ENCODE peak calls at places on chromosomes 13 and 19, in seven cellular contexts. One of them, this sample, is unnamed.

GRCh38 chr19:49458567-49458903 is 5.5 kb downstream of the ALDH16A1 start:
- DNase-seq in OCI-LY7: no peak
- DNase-seq in aorta: no peak
- DNase-seq in A549: no peak
- DNase-seq in CD8-positive, alpha-beta T cell: no peak
- DNase-seq in heart right ventricle: no peak
- DNase-seq in effector memory CD4-positive, alpha-beta T cell: no peak
- DNase-seq in this sample: no peak

GRCh38 chr19:29841559-29842367 is 30.0 kb downstream of the CCNE1 start:
- DNase-seq in OCI-LY7: peak; percentile 42
- DNase-seq in aorta: peak; percentile 27
- DNase-seq in A549: peak; percentile 87
- DNase-seq in CD8-positive, alpha-beta T cell: no peak
- DNase-seq in heart right ventricle: no peak
- DNase-seq in effector memory CD4-positive, alpha-beta T cell: no peak
- DNase-seq in this sample: peak; percentile 24

GRCh38 chr19:13747098-13747453 is 17.2 kb upstream of the MRI1 start:
- DNase-seq in OCI-LY7: no peak
- DNase-seq in aorta: no peak
- DNase-seq in A549: no peak
- DNase-seq in CD8-positive, alpha-beta T cell: no peak
- DNase-seq in heart right ventricle: no peak
- DNase-seq in effector memory CD4-positive, alpha-beta T cell: no peak
- DNase-seq in this sample: no peak

GRCh38 chr13:23180711-23181110 is at the start of gene SGCG:
- DNase-seq in OCI-LY7: no peak
- DNase-seq in aorta: no peak
- DNase-seq in A549: no peak
- DNase-seq in CD8-positive, alpha-beta T cell: no peak
- DNase-seq in heart right ventricle: no peak
- DNase-seq in effector memory CD4-positive, alpha-beta T cell: no peak
- DNase-seq in this sample: no peak

GRCh38 chr13:98916403-98916802 is 61.5 kb downstream of the DOCK9 start:
- DNase-seq in OCI-LY7: no peak
- DNase-seq in aorta: no peak
- DNase-seq in A549: no peak
- DNase-seq in CD8-positive, alpha-beta T cell: no peak
- DNase-seq in heart right ventricle: no peak
- DNase-seq in effector memory CD4-positive, alpha-beta T cell: no peak
- DNase-seq in this sample: no peak

GRCh38 chr19:32910094-32910493 is 40.5 kb upstream of the SLC7A9 start:
- DNase-seq in OCI-LY7: no peak
- DNase-seq in aorta: no peak
- DNase-seq in A549: no peak
- DNase-seq in CD8-positive, alpha-beta T cell: no peak
- DNase-seq in heart right ventricle: no peak
- DNase-seq in effector memory CD4-positive, alpha-beta T cell: no peak
- DNase-seq in this sample: no peak

GRCh38 chr19:6677924-6678689 is 8.1 kb upstream of the TNFSF14 start:
- DNase-seq in OCI-LY7: no peak
- DNase-seq in aorta: peak; percentile 78
- DNase-seq in A549: no peak
- DNase-seq in CD8-positive, alpha-beta T cell: no peak
- DNase-seq in heart right ventricle: peak; percentile 33
- DNase-seq in effector memory CD4-positive, alpha-beta T cell: peak; percentile 19
- DNase-seq in this sample: peak; percentile 39

GRCh38 chr19:17863520-17864182 is 3.9 kb downstream of the RPL18A start:
- DNase-seq in OCI-LY7: no peak
- DNase-seq in aorta: no peak
- DNase-seq in A549: no peak
- DNase-seq in CD8-positive, alpha-beta T cell: no peak
- DNase-seq in heart right ventricle: no peak
- DNase-seq in effector memory CD4-positive, alpha-beta T cell: no peak
- DNase-seq in this sample: no peak

GRCh38 chr13:21901772-21902708 is 231.2 kb downstream of the FGF9 start:
- DNase-seq in OCI-LY7: no peak
- DNase-seq in aorta: no peak
- DNase-seq in A549: no peak
- DNase-seq in CD8-positive, alpha-beta T cell: no peak
- DNase-seq in heart right ventricle: no peak
- DNase-seq in effector memory CD4-positive, alpha-beta T cell: no peak
- DNase-seq in this sample: no peak

GRCh38 chr19:47549341-47549768 is 23.6 kb downstream of the ZNF541 start:
- DNase-seq in OCI-LY7: no peak
- DNase-seq in aorta: no peak
- DNase-seq in A549: no peak
- DNase-seq in CD8-positive, alpha-beta T cell: no peak
- DNase-seq in heart right ventricle: no peak
- DNase-seq in effector memory CD4-positive, alpha-beta T cell: no peak
- DNase-seq in this sample: no peak

GRCh38 chr19:10339380-10339960 is at the start of gene ICAM3:
- DNase-seq in OCI-LY7: peak; percentile 82
- DNase-seq in aorta: peak; percentile 73
- DNase-seq in A549: no peak
- DNase-seq in CD8-positive, alpha-beta T cell: peak; percentile 59
- DNase-seq in heart right ventricle: no peak
- DNase-seq in effector memory CD4-positive, alpha-beta T cell: no peak
- DNase-seq in this sample: peak; percentile 61

GRCh38 chr13:98890186-98890585 is 87.7 kb downstream of the DOCK9 start:
- DNase-seq in OCI-LY7: no peak
- DNase-seq in aorta: no peak
- DNase-seq in A549: no peak
- DNase-seq in CD8-positive, alpha-beta T cell: no peak
- DNase-seq in heart right ventricle: no peak
- DNase-seq in effector memory CD4-positive, alpha-beta T cell: no peak
- DNase-seq in this sample: no peak

GRCh38 chr19:48615145-48616040 is 517 bp upstream of the FAM83E start:
- DNase-seq in OCI-LY7: no peak
- DNase-seq in aorta: no peak
- DNase-seq in A549: no peak
- DNase-seq in CD8-positive, alpha-beta T cell: no peak
- DNase-seq in heart right ventricle: no peak
- DNase-seq in effector memory CD4-positive, alpha-beta T cell: no peak
- DNase-seq in this sample: no peak

GRCh38 chr19:56403261-56403660 is 871 bp upstream of the ZNF583 start:
- DNase-seq in OCI-LY7: no peak
- DNase-seq in aorta: no peak
- DNase-seq in A549: no peak
- DNase-seq in CD8-positive, alpha-beta T cell: no peak
- DNase-seq in heart right ventricle: no peak
- DNase-seq in effector memory CD4-positive, alpha-beta T cell: no peak
- DNase-seq in this sample: no peak

GRCh38 chr13:114066956-114067355 is 65.5 kb downstream of the RASA3 start:
- DNase-seq in OCI-LY7: no peak
- DNase-seq in aorta: no peak
- DNase-seq in A549: no peak
- DNase-seq in CD8-positive, alpha-beta T cell: no peak
- DNase-seq in heart right ventricle: no peak
- DNase-seq in effector memory CD4-positive, alpha-beta T cell: no peak
- DNase-seq in this sample: no peak

GRCh38 chr13:114065926-114066774 is 66.3 kb downstream of the RASA3 start:
- DNase-seq in OCI-LY7: no peak
- DNase-seq in aorta: no peak
- DNase-seq in A549: no peak
- DNase-seq in CD8-positive, alpha-beta T cell: no peak
- DNase-seq in heart right ventricle: no peak
- DNase-seq in effector memory CD4-positive, alpha-beta T cell: no peak
- DNase-seq in this sample: no peak

GRCh38 chr13:114067886-114068722 is 64.3 kb downstream of the RASA3 start:
- DNase-seq in OCI-LY7: no peak
- DNase-seq in aorta: peak; percentile 68
- DNase-seq in A549: no peak
- DNase-seq in CD8-positive, alpha-beta T cell: no peak
- DNase-seq in heart right ventricle: no peak
- DNase-seq in effector memory CD4-positive, alpha-beta T cell: no peak
- DNase-seq in this sample: no peak

GRCh38 chr13:114068723-114069322 is 63.6 kb downstream of the RASA3 start:
- DNase-seq in OCI-LY7: no peak
- DNase-seq in aorta: peak; percentile 76
- DNase-seq in A549: no peak
- DNase-seq in CD8-positive, alpha-beta T cell: no peak
- DNase-seq in heart right ventricle: no peak
- DNase-seq in effector memory CD4-positive, alpha-beta T cell: no peak
- DNase-seq in this sample: no peak

GRCh38 chr13:114067381-114067885 is 65.0 kb downstream of the RASA3 start:
- DNase-seq in OCI-LY7: peak; percentile 22
- DNase-seq in aorta: peak; percentile 70
- DNase-seq in A549: no peak
- DNase-seq in CD8-positive, alpha-beta T cell: no peak
- DNase-seq in heart right ventricle: no peak
- DNase-seq in effector memory CD4-positive, alpha-beta T cell: no peak
- DNase-seq in this sample: peak; percentile 43
- H3K4me3 ChIP-seq in OCI-LY7: peak overlapping the region; percentile 47
- H3K4me3 ChIP-seq in aorta: no peak overlapping the region
- H3K4me3 ChIP-seq in A549: no peak overlapping the region
- H3K4me3 ChIP-seq in CD8-positive, alpha-beta T cell: peak overlapping the region; percentile 10
- H3K4me3 ChIP-seq in heart right ventricle: no peak overlapping the region
- H3K4me3 ChIP-seq in effector memory CD4-positive, alpha-beta T cell: peak overlapping the region; percentile 26
- H3K4me3 ChIP-seq in this sample: peak overlapping the region; percentile 66

GRCh38 chr13:44855860-44856259 is 133.4 kb downstream of the NUFIP1 start:
- DNase-seq in OCI-LY7: no peak
- DNase-seq in aorta: no peak
- DNase-seq in A549: no peak
- DNase-seq in CD8-positive, alpha-beta T cell: no peak
- DNase-seq in heart right ventricle: no peak
- DNase-seq in effector memory CD4-positive, alpha-beta T cell: no peak
- DNase-seq in this sample: no peak

GRCh38 chr13:44857736-44858135 is 131.5 kb downstream of the NUFIP1 start:
- DNase-seq in OCI-LY7: no peak
- DNase-seq in aorta: no peak
- DNase-seq in A549: no peak
- DNase-seq in CD8-positive, alpha-beta T cell: no peak
- DNase-seq in heart right ventricle: no peak
- DNase-seq in effector memory CD4-positive, alpha-beta T cell: no peak
- DNase-seq in this sample: no peak

GRCh38 chr13:44860427-44860826 is 128.8 kb downstream of the NUFIP1 start:
- DNase-seq in OCI-LY7: no peak
- DNase-seq in aorta: no peak
- DNase-seq in A549: no peak
- DNase-seq in CD8-positive, alpha-beta T cell: no peak
- DNase-seq in heart right ventricle: no peak
- DNase-seq in effector memory CD4-positive, alpha-beta T cell: no peak
- DNase-seq in this sample: no peak

GRCh38 chr13:44854264-44855060 is 134.8 kb downstream of the NUFIP1 start:
- DNase-seq in OCI-LY7: no peak
- DNase-seq in aorta: no peak
- DNase-seq in A549: no peak
- DNase-seq in CD8-positive, alpha-beta T cell: no peak
- DNase-seq in heart right ventricle: peak; percentile 61
- DNase-seq in effector memory CD4-positive, alpha-beta T cell: no peak
- DNase-seq in this sample: no peak

DNA sequence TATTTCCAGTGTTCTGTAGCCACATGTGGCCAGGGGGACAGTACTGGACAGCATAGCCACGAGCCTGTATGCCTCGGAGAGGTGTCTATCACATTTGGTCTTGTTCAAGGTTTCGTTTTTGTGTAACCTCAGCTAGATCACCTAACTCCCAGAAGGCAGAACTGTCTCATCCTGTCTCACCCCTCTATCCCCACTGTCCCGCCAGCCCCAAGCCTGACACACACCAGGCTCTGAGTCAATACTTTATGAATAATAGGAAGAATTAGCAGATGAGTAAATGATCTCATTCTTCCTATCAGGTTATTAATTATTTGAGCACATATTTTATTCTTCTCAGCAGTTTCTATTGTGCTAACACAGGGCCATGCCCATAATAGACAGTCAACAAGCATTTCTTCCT is 132.2 kb downstream of the NUFIP1 start:
- DNase-seq in OCI-LY7: no peak
- DNase-seq in aorta: no peak
- DNase-seq in A549: no peak
- DNase-seq in CD8-positive, alpha-beta T cell: no peak
- DNase-seq in heart right ventricle: no peak
- DNase-seq in effector memory CD4-positive, alpha-beta T cell: no peak
- DNase-seq in this sample: no peak
- H3K27ac ChIP-seq in OCI-LY7: no peak overlapping the region
- H3K27ac ChIP-seq in aorta: no peak overlapping the region
- H3K27ac ChIP-seq in A549: peak overlapping the region; percentile 20
- H3K27ac ChIP-seq in CD8-positive, alpha-beta T cell: no peak overlapping the region
- H3K27ac ChIP-seq in heart right ventricle: no peak overlapping the region
- H3K27ac ChIP-seq in effector memory CD4-positive, alpha-beta T cell: no peak overlapping the region
- H3K27ac ChIP-seq in this sample: no peak overlapping the region

GRCh38 chr19:42283248-42284065 is 14.4 kb downstream of the CIC start:
- DNase-seq in OCI-LY7: peak; percentile 97
- DNase-seq in aorta: peak; percentile 98
- DNase-seq in A549: peak; percentile 99
- DNase-seq in CD8-positive, alpha-beta T cell: peak; percentile 95
- DNase-seq in heart right ventricle: peak; percentile 98
- DNase-seq in effector memory CD4-positive, alpha-beta T cell: peak; percentile 95
- DNase-seq in this sample: peak; percentile 95

GRCh38 chr19:42282810-42283247 is 13.8 kb downstream of the CIC start:
- DNase-seq in OCI-LY7: no peak
- DNase-seq in aorta: no peak
- DNase-seq in A549: no peak
- DNase-seq in CD8-positive, alpha-beta T cell: no peak
- DNase-seq in heart right ventricle: no peak
- DNase-seq in effector memory CD4-positive, alpha-beta T cell: no peak
- DNase-seq in this sample: no peak

GRCh38 chr19:42285546-42285945 is 16.4 kb upstream of the PRR19 start:
- DNase-seq in OCI-LY7: peak; percentile 54
- DNase-seq in aorta: no peak
- DNase-seq in A549: peak; percentile 48
- DNase-seq in CD8-positive, alpha-beta T cell: no peak
- DNase-seq in heart right ventricle: no peak
- DNase-seq in effector memory CD4-positive, alpha-beta T cell: no peak
- DNase-seq in this sample: no peak

GRCh38 chr19:42284641-42285341 is 15.7 kb downstream of the CIC start:
- DNase-seq in OCI-LY7: peak; percentile 51
- DNase-seq in aorta: peak; percentile 81
- DNase-seq in A549: no peak
- DNase-seq in CD8-positive, alpha-beta T cell: no peak
- DNase-seq in heart right ventricle: no peak
- DNase-seq in effector memory CD4-positive, alpha-beta T cell: no peak
- DNase-seq in this sample: no peak

GRCh38 chr19:42284066-42284501 is 15.0 kb downstream of the CIC start:
- DNase-seq in OCI-LY7: peak; percentile 86
- DNase-seq in aorta: peak; percentile 92
- DNase-seq in A549: peak; percentile 87
- DNase-seq in CD8-positive, alpha-beta T cell: peak; percentile 76
- DNase-seq in heart right ventricle: peak; percentile 86
- DNase-seq in effector memory CD4-positive, alpha-beta T cell: peak; percentile 85
- DNase-seq in this sample: peak; percentile 83
- H3K4me1 ChIP-seq in OCI-LY7: peaks cover 52% of the 10 kb centered on the region
- H3K4me1 ChIP-seq in aorta: no peaks in the 10 kb centered on the region
- H3K4me1 ChIP-seq in A549: peaks cover 54% of the 10 kb centered on the region
- H3K4me1 ChIP-seq in CD8-positive, alpha-beta T cell: peaks cover 40% of the 10 kb centered on the region
- H3K4me1 ChIP-seq in heart right ventricle: peaks cover 55% of the 10 kb centered on the region
- H3K4me1 ChIP-seq in effector memory CD4-positive, alpha-beta T cell: peaks cover 39% of the 10 kb centered on the region
- H3K4me1 ChIP-seq in this sample: peaks cover 53% of the 10 kb centered on the region

GRCh38 chr19:1038995-1039645 is 787 bp upstream of the ABCA7 start:
- DNase-seq in OCI-LY7: peak; percentile 55
- DNase-seq in aorta: no peak
- DNase-seq in A549: no peak
- DNase-seq in CD8-positive, alpha-beta T cell: no peak
- DNase-seq in heart right ventricle: no peak
- DNase-seq in effector memory CD4-positive, alpha-beta T cell: no peak
- DNase-seq in this sample: no peak
- H3K4me3 ChIP-seq in OCI-LY7: peak overlapping the region; percentile 85
- H3K4me3 ChIP-seq in aorta: no peak overlapping the region
- H3K4me3 ChIP-seq in A549: no peak overlapping the region
- H3K4me3 ChIP-seq in CD8-positive, alpha-beta T cell: peak overlapping the region; percentile 96
- H3K4me3 ChIP-seq in heart right ventricle: peak overlapping the region; percentile 63
- H3K4me3 ChIP-seq in effector memory CD4-positive, alpha-beta T cell: peak overlapping the region; percentile 61
- H3K4me3 ChIP-seq in this sample: peak overlapping the region; percentile 48

This sample was measured in CD4-positive, CD25-positive, alpha-beta regulatory T cell.